ENCODE peak calls at places on chromosomes 11 and 22, in five cellular contexts. V is thoracic aorta; U is PC-3; B is fibroblast of lung; E is CD8-positive, alpha-beta memory T cell. N is an unnamed sample.

GRCh38 chr11:130762342-130763037 is 153.8 kb downstream of the SNX19 start:
- DNase-seq in V (no peak), U (peak; percentile 50), B (no peak), E (no peak), N (no peak)

GRCh38 chr11:11786234-11786633 is 55.5 kb upstream of the USP47 start:
- DNase-seq in V (no peak), U (no peak), B (no peak), E (no peak), N (no peak)

GRCh38 chr11:83033972-83034672 is 37.6 kb downstream of the RAB30 start:
- DNase-seq in V (no peak), U (peak; percentile 73), B (peak; percentile 88), E (no peak), N (peak; percentile 94)

GRCh38 chr11:72421351-72421750 is 13.0 kb downstream of the CLPB start:
- DNase-seq in V (no peak), U (peak; percentile 54), B (no peak), E (no peak), N (no peak)

GRCh38 chr11:45501277-45501979 is 164.0 kb downstream of the CHST1 start:
- DNase-seq in V (no peak), U (no peak), B (no peak), E (no peak), N (no peak)

GRCh38 chr11:66467034-66467659 is 442 bp downstream of the PELI3 start:
- DNase-seq in V (no peak), U (peak; percentile 43), B (peak; percentile 27), E (no peak), N (peak; percentile 32)

GRCh38 chr11:117316197-117316961 is at the start of gene BACE1:
- DNase-seq in V (peak; percentile 33), U (peak; percentile 91), B (peak; percentile 84), E (no peak), N (peak; percentile 84)

GRCh38 chr11:14793546-14793945 is 98.5 kb downstream of the CYP2R1 start:
- DNase-seq in V (no peak), U (no peak), B (peak; percentile 19), E (no peak), N (no peak)

GRCh38 chr11:126915430-126915829 is 85.1 kb downstream of the KIRREL3 start:
- DNase-seq in V (no peak), U (no peak), B (no peak), E (no peak), N (no peak)
- H3K27ac ChIP-seq in V (no peak overlapping the region), U (no peak overlapping the region), B (peak overlapping the region; percentile 5), E (no peak overlapping the region), N (no peak overlapping the region)

DNA sequence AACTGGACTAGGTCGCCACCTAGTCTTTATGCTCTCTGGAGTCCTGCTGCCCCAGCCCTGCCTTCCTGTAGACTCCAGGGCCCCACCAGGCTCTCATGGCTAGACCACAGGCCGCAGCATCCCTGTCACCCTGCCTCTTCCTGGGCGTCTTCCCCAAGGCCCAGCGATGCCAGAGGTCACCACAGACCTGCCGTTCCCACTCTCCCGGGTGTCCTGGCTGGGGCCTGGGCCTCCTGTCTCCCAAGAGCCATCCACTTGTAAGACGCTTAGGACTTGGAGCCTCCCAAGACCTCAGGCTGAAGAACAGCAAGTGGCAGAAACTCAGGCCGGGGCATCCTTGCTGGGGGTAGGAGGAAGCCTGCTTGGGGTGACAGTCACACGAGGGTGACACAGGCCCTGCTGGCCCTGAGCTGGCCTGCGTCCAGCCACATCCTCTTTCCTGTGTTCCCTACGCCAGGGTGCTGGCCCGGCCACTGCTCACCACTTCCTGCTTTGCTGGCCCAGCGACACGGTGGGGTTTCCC is 2.0 kb upstream of the TCIRG1 start:
- DNase-seq in V (no peak), U (no peak), B (no peak), E (no peak), N (no peak)
- H3K27ac ChIP-seq in V (peak overlapping the region; percentile 6), U (no peak overlapping the region), B (no peak overlapping the region), E (peak overlapping the region; percentile 20), N (no peak overlapping the region)

GRCh38 chr11:57793711-57794110 is 32.1 kb downstream of the CTNND1 start:
- DNase-seq in V (no peak), U (no peak), B (no peak), E (no peak), N (no peak)
- H3K27ac ChIP-seq in V (no peak overlapping the region), U (peak overlapping the region; percentile 95), B (no peak overlapping the region), E (no peak overlapping the region), N (no peak overlapping the region)

DNA sequence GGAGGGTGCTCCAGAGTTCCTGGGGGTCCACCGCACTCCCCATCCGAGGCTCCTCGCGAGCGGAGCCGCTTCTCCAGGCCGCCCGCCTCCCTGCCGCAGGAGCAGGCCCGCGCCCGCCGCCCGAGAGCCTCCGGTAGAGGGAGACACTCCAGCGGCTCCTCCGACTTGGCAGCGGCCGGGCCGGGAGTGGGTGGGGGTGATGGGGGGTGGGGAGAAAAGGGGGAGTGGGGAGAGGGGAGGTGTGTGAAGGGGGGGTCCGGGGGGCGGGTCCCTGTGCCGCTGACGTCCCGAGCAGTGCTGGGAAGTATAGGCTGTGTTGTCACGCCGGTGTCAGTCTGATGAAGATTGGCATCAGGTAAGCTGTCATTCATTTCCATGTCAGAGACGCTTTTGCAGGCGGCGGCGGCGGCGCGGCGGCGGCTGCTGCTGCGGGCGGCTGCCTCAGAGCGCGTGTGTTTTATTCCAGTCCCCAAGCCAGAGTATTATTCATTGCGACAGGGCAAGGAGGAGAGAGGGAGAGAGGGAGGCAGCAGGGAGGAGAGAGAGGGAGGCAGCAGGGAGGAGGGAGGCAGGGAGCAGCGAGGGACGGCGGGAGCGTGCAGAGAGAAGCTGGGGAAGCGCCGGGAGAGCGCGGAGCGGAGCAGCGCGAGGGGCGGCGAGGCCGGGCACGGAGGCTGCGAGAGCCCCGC is at the start of gene PKNOX2:
- DNase-seq in V (peak; percentile 25), U (peak; percentile 63), B (peak; percentile 79), E (peak; percentile 29), N (peak; percentile 82)
- H3K27ac ChIP-seq in V (peak within 1 kb of the TSS; percentile 86), U (no peak within 1 kb of the TSS), B (peak within 1 kb of the TSS; percentile 74), E (no peak within 1 kb of the TSS), N (peak within 1 kb of the TSS; percentile 74)

GRCh38 chr22:24499706-24500105 is 4.6 kb downstream of the UPB1 start:
- DNase-seq in V (no peak), U (no peak), B (no peak), E (no peak), N (no peak)

GRCh38 chr22:24497879-24498278 is 2.7 kb downstream of the UPB1 start:
- DNase-seq in V (no peak), U (no peak), B (no peak), E (no peak), N (no peak)

GRCh38 chr22:24496661-24497060 is 1.5 kb downstream of the UPB1 start:
- DNase-seq in V (no peak), U (no peak), B (no peak), E (no peak), N (no peak)

GRCh38 chr22:24500251-24500820 is 5.2 kb downstream of the UPB1 start:
- DNase-seq in V (no peak), U (no peak), B (no peak), E (no peak), N (peak; percentile 57)

GRCh38 chr22:24498826-24499225 is 3.7 kb downstream of the UPB1 start:
- DNase-seq in V (no peak), U (no peak), B (no peak), E (no peak), N (no peak)
- H3K27ac ChIP-seq in V (no peak overlapping the region), U (no peak overlapping the region), B (no peak overlapping the region), E (no peak overlapping the region), N (no peak overlapping the region)

GRCh38 chr22:37288521-37288920 is 6.2 kb downstream of the CYTH4 start:
- DNase-seq in V (no peak), U (no peak), B (no peak), E (no peak), N (no peak)

GRCh38 chr22:37287550-37287951 is 5.2 kb downstream of the CYTH4 start:
- DNase-seq in V (no peak), U (no peak), B (no peak), E (no peak), N (no peak)

GRCh38 chr22:37291559-37292298 is 9.4 kb downstream of the CYTH4 start:
- DNase-seq in V (no peak), U (no peak), B (no peak), E (no peak), N (no peak)

GRCh38 chr22:37290737-37291136 is 8.4 kb downstream of the CYTH4 start:
- DNase-seq in V (no peak), U (peak; percentile 48), B (peak; percentile 44), E (no peak), N (no peak)

DNA sequence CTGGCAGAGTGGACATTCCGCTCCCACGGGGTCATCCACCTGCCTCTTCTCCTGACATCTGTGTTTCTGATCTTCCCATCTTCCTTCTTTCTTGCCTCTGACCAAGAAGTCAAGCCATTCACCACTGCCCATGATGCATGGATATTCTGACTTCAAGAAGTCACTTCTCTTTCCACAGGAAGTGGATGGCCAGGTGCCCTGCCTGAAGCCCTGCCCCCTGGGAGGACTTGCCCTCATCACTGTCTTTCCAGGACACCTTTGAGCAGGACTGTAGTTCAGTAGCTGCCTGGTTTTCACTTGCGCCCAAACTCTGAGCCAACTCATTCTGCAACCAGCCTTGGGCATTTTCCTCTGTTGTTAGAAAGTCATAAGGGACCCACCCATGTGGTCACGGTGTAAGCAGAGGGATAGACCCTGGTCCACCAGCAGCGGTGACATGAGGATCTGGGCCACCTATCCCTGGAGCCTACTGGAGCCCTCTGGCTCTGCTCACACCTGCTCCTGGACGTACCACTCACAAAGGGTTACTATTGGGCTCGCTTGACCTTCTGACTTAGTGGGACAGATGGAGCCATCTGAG is 6.9 kb downstream of the CYTH4 start:
- DNase-seq in V (no peak), U (no peak), B (no peak), E (no peak), N (no peak)
- H3K27ac ChIP-seq in V (no peak overlapping the region), U (no peak overlapping the region), B (no peak overlapping the region), E (no peak overlapping the region), N (no peak overlapping the region)

GRCh38 chr11:33689506-33689905 is 11.1 kb downstream of the C11orf91 start:
- DNase-seq in V (no peak), U (no peak), B (no peak), E (no peak), N (no peak)
- H3K27ac ChIP-seq in V (peak overlapping the region; percentile 85), U (peak overlapping the region; percentile 100), B (peak overlapping the region; percentile 95), E (no peak overlapping the region), N (no peak overlapping the region)

DNA sequence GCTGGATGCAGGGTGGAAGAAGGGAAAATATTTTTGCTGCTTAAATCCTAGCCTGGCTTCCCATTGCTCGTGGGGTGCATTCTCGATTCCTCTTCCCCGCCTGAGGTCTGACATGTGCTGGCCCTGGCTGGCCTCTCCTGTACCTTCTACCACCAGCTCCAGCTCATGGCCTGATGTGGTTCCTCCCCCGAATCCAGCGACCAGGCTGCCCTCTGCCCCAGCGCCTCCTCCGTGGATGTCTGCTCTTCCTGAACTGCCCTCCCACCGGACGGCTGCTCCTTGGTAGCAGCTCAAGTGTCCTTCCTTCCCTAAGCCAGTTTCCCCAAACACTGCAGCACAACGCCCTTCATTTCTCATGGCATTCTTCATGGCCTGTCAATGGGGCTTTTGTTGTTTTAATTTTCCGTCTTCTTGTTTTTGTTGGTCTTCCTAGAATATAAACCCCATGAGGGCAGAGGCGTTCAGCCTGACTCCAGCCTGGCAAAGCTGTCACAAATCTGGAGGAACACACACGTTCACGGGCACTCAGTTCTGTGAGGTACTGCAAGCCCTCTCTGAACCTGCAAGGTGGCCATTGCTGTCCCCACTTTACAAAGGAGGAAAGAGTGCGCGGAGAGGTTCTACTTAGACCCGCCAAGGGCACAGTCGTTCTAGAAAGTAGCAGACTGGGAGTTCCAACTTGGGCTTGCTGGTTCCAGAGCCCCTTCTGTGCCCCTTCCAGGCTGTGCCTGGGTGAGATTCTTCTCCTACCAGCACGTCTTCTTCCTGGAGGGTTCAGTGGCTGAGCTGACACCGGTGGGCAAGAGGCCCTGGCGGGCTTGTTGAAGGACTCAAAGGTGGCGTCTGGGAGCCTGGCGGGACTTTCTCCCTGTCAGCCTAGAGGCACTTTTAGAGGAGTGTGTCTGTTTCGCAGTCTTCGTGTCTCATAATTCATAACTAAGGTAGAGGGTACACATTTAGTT is 955 bp upstream of the LRP5 start:
- DNase-seq in V (no peak), U (no peak), B (no peak), E (no peak), N (no peak)
- H3K27ac ChIP-seq in V (peak overlapping the region; percentile 78), U (no peak overlapping the region), B (no peak overlapping the region), E (no peak overlapping the region), N (no peak overlapping the region)

N was measured in SJCRH30.